ENCODE peak calls at places on chromosomes 3 and 15, in ten cellular contexts. G is PC-3, B is brain microvascular endothelial cell, K is epithelial cell of esophagus, W is upper lobe of right lung, N is astrocyte, Z is AG04449, M is choroid plexus epithelial cell, T is AG10803, L is NT2/D1. V is an unnamed sample.

GRCh38 chr3:123561188-123561587 is 23.7 kb downstream of the HACD2 start:
- DNase-seq in G (no peak), B (no peak), K (no peak), W (no peak), N (no peak), Z (no peak), M (no peak), T (no peak), L (no peak), V (no peak)

GRCh38 chr3:121651684-121652083 is 9.0 kb downstream of the HCLS1 start:
- DNase-seq in G (peak), B (no peak), K (peak), W (no peak), N (no peak), Z (no peak), M (peak), T (no peak), L (no peak), V (peak)

GRCh38 chr15:32853667-32854066 is 135.9 kb downstream of the GREM1 start:
- DNase-seq in G (no peak), B (no peak), K (no peak), W (no peak), N (no peak), Z (no peak), M (peak), T (no peak), L (no peak), V (no peak)

GRCh38 chr3:157204880-157205279 is 44.9 kb upstream of the CCNL1 start:
- DNase-seq in G (no peak), B (no peak), K (no peak), W (no peak), N (no peak), Z (no peak), M (no peak), T (no peak), L (no peak), V (no peak)

GRCh38 chr3:30620402-30621360 is 14.3 kb downstream of the TGFBR2 start:
- DNase-seq in G (peak), B (no peak), K (no peak), W (no peak), N (no peak), Z (no peak), M (no peak), T (no peak), L (no peak), V (no peak)

GRCh38 chr3:45425237-45425933 is 37.0 kb downstream of the LARS2 start:
- DNase-seq in G (no peak), B (no peak), K (no peak), W (no peak), N (no peak), Z (no peak), M (no peak), T (no peak), L (no peak), V (no peak)

GRCh38 chr3:99324854-99325253 is 313.5 kb upstream of the COL8A1 start:
- DNase-seq in G (no peak), B (no peak), K (no peak), W (no peak), N (no peak), Z (no peak), M (no peak), T (no peak), L (no peak), V (no peak)

GRCh38 chr3:105877625-105877913 is 8.8 kb upstream of the CBLB start:
- DNase-seq in G (no peak), B (no peak), K (no peak), W (no peak), N (no peak), Z (no peak), M (no peak), T (no peak), L (no peak), V (no peak)

GRCh38 chr3:31462050-31462569 is 70.6 kb upstream of the STT3B start:
- DNase-seq in G (no peak), B (no peak), K (peak), W (no peak), N (no peak), Z (no peak), M (peak), T (no peak), L (no peak), V (no peak)

GRCh38 chr3:69568926-69569325 is 170.3 kb upstream of the MITF start:
- DNase-seq in G (no peak), B (peak), K (no peak), W (no peak), N (no peak), Z (no peak), M (peak), T (no peak), L (no peak), V (no peak)

DNA sequence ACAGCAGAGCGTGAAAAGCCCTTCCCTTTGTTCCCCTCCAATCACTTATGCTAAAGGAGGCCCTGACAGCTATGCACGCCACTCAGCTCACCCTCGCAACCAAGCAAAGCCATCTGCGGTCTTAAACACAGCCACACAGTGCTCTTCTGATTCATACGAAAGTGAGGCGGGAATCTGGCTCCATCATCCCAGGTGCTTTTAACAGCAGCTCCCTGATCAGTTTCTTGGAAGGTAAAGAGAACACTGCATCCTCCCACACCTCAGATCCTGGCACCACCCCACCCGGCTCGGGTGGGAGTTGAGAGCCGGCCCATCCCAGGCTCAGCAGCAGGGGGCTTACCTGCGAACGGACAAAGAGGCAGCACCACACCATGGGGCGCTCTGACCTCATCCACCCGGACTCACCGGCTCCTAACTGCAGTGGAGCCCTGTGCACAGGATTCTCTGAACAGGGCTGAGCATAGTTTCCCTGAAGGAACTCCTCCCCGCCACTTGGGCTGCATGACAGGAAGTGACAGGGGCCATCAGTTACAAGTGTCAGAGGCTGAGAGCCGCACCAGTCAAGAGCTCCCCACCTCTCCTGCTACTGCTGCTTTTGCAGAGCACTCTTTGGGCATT is 114.3 kb upstream of the ARHGEF3 start:
- DNase-seq in G (no peak), B (no peak), K (no peak), W (no peak), N (no peak), Z (no peak), M (no peak), T (no peak), L (no peak), V (no peak)
- H3K4me3 ChIP-seq in G (no peak), B (no peak), K (no peak), W (peak), N (no peak), Z (no peak), M (no peak), T (no peak), L (no peak), V (no peak)

GRCh38 chr3:23743141-23743784 is 62.5 kb upstream of the UBE2E1 start:
- DNase-seq in G (peak), B (no peak), K (no peak), W (no peak), N (no peak), Z (no peak), M (peak), T (no peak), L (no peak), V (no peak)

GRCh38 chr3:23738946-23739345 is 66.8 kb upstream of the UBE2E1 start:
- DNase-seq in G (peak), B (no peak), K (peak), W (no peak), N (peak), Z (no peak), M (peak), T (no peak), L (no peak), V (no peak)

GRCh38 chr3:23739536-23739935 is 66.2 kb upstream of the UBE2E1 start:
- DNase-seq in G (peak), B (peak), K (no peak), W (no peak), N (peak), Z (no peak), M (peak), T (peak), L (no peak), V (peak)

GRCh38 chr3:23741403-23741706 is 64.4 kb upstream of the UBE2E1 start:
- DNase-seq in G (no peak), B (no peak), K (no peak), W (no peak), N (no peak), Z (no peak), M (no peak), T (no peak), L (no peak), V (no peak)

GRCh38 chr3:23740517-23741402 is 65.0 kb upstream of the UBE2E1 start:
- DNase-seq in G (peak), B (no peak), K (peak), W (no peak), N (peak), Z (no peak), M (peak), T (no peak), L (no peak), V (no peak)
- H3K4me3 ChIP-seq in G (peak), B (no peak), K (no peak), W (peak), N (no peak), Z (no peak), M (no peak), T (no peak), L (no peak), V (no peak)

GRCh38 chr15:62895139-62895866 is 147.2 kb upstream of the TPM1 start:
- DNase-seq in G (peak), B (peak), K (peak), W (no peak), N (peak), Z (no peak), M (peak), T (peak), L (no peak), V (peak)
- H3K4me3 ChIP-seq in G (peak), B (no peak), K (no peak), W (no peak), N (peak), Z (no peak), M (no peak), T (no peak), L (no peak), V (no peak)

DNA sequence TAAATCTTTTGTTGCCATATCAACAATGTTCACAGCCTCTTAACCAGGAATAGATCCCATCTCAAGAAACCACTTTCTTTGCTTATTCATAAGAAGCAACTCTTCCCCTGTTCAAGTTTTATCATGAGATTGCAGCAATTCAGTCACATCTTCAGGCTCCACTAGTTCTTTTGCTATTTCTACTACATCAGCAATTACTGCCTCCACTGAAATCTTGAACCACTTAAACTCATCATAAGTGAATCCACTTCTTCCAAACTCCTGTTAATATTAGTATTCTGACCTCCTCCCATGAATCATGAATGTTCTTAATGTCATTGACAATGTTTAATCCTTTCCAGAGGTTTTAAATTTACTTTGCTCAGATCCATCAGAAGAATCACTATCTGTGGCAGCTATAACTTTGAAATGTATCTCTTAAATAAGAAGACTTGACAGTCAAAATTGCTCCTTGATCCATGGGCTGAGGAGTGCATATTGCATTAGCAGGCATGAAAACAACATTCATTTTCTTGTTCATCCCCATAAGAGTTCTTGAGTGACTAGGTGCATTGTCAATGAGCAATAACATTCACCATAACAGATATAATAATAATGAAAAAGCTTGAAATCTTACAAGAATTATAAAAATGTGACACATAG is 205.9 kb downstream of the DTWD1 start:
- DNase-seq in G (no peak), B (no peak), K (no peak), W (no peak), N (no peak), Z (no peak), M (no peak), T (no peak), L (no peak), V (no peak)
- H3K4me3 ChIP-seq in G (no peak), B (no peak), K (no peak), W (no peak), N (no peak), Z (no peak), M (no peak), T (no peak), L (no peak), V (no peak)

GRCh38 chr3:188264231-188265213 is 110.6 kb downstream of the LPP start:
- DNase-seq in G (peak), B (no peak), K (no peak), W (no peak), N (peak), Z (no peak), M (peak), T (peak), L (no peak), V (no peak)
- H3K4me3 ChIP-seq in G (peak), B (no peak), K (no peak), W (no peak), N (peak), Z (peak), M (no peak), T (peak), L (no peak), V (no peak)

DNA sequence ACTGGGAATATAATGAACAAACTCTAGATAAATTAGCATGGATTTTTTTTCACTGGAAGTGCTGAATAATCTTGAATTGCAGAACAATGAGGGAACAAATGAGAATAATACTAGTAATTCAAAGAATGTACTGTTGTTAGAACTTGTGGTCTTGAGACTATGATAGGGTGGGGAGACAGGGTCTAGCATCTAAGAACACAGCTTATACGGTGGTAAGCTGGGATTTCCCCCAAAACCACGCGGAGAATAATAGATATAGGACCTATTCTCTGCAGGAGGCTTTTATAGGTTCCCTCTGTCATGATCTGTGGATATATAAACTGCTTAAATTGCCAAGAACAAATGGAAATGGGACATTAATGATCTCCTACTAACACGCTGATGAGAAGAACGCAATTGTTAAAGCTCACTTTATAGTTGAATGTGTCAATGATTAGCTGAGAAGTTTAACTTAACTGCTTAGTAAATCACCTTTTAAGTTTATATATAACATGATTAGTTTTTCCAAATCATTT is 692.4 kb downstream of the ZPLD1 start:
- DNase-seq in G (no peak), B (peak), K (no peak), W (no peak), N (peak), Z (no peak), M (peak), T (no peak), L (no peak), V (peak)
- H3K4me3 ChIP-seq in G (no peak), B (no peak), K (no peak), W (no peak), N (no peak), Z (no peak), M (no peak), T (no peak), L (no peak), V (no peak)

GRCh38 chr15:66564136-66565041 is 1.4 kb downstream of the LCTL start:
- DNase-seq in G (no peak), B (no peak), K (peak), W (peak), N (no peak), Z (no peak), M (no peak), T (no peak), L (no peak), V (no peak)

GRCh38 chr15:66566963-66567531 is 1.2 kb upstream of the LCTL start:
- DNase-seq in G (peak), B (peak), K (peak), W (peak), N (peak), Z (no peak), M (peak), T (peak), L (peak), V (no peak)

GRCh38 chr15:66565731-66566130 is at the start of gene LCTL:
- DNase-seq in G (peak), B (peak), K (peak), W (peak), N (peak), Z (no peak), M (peak), T (peak), L (peak), V (peak)

GRCh38 chr15:66563566-66564110 is 2.2 kb downstream of the LCTL start:
- DNase-seq in G (no peak), B (no peak), K (no peak), W (no peak), N (no peak), Z (no peak), M (no peak), T (no peak), L (no peak), V (no peak)

GRCh38 chr15:66565141-66565595 is 630 bp downstream of the LCTL start:
- DNase-seq in G (no peak), B (no peak), K (no peak), W (peak), N (no peak), Z (no peak), M (no peak), T (no peak), L (no peak), V (no peak)
- H3K4me3 ChIP-seq in G (no peak), B (peak), K (no peak), W (no peak), N (peak), Z (peak), M (no peak), T (no peak), L (peak), V (no peak)

GRCh38 chr15:41783272-41783660 is 9.0 kb downstream of the MAPKBP1 start:
- DNase-seq in G (no peak), B (no peak), K (no peak), W (no peak), N (no peak), Z (no peak), M (no peak), T (no peak), L (no peak), V (no peak)
- H3K4me3 ChIP-seq in G (no peak), B (no peak), K (no peak), W (no peak), N (no peak), Z (no peak), M (no peak), T (no peak), L (no peak), V (no peak)

DNA sequence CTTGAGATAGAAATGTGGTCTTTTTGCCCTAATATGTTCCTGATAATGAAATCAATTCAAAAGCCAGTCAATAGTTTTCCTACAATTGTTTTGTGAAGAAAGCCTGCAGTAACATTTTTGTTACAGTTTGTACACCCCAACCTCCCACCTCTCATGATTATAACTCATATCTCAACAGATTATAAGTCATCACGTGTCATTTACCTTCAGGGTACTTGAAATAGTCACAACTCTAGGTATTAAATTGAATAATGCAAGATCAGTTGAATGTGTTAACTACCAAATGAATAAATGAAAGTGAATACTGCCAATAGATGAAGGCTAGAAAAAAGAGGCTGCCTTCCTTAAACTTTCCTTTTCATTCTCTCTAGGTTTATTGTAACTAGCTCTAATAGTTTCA is 32.9 kb upstream of the CTDSPL2 start:
- DNase-seq in G (no peak), B (no peak), K (peak), W (no peak), N (no peak), Z (no peak), M (no peak), T (no peak), L (no peak), V (no peak)
- H3K4me3 ChIP-seq in G (no peak), B (no peak), K (no peak), W (no peak), N (no peak), Z (no peak), M (no peak), T (no peak), L (no peak), V (no peak)

V was measured in skeletal muscle cell.